ENCODE peak calls at places on chromosomes 1 and 21, in six cellular contexts. Q is astrocyte; T is IMR-90; M is CD4-positive, CD25-positive, alpha-beta regulatory T cell; W is head of caudate nucleus; A is NCI-H524. Y is an unnamed sample.

GRCh38 chr1:205942631-205943159 is 561 bp downstream of the SLC26A9 start:
- DNase-seq in T (no peak), W (no peak), Q (no peak), A (no peak), M (no peak), Y (no peak)

GRCh38 chr1:52631759-52632331 is 1.1 kb upstream of the SHISAL2A start:
- DNase-seq in A (no peak), W (no peak), Q (no peak), M (no peak), T (no peak), Y (no peak)

GRCh38 chr1:10253755-10254154 is 43.4 kb downstream of the KIF1B start:
- DNase-seq in M (no peak), T (peak; percentile 90), W (no peak), Q (peak; percentile 92), A (peak; percentile 96), Y (no peak)

GRCh38 chr1:233065655-233066054 is 115.2 kb downstream of the NTPCR start:
- DNase-seq in A (no peak), W (no peak), T (no peak), M (no peak), Q (no peak), Y (no peak)

GRCh38 chr1:92882817-92883216 is 51.0 kb downstream of the RPL5 start:
- DNase-seq in W (no peak), T (no peak), Q (no peak), A (no peak), M (no peak), Y (no peak)

GRCh38 chr21:27423906-27424595 is 457.2 kb upstream of the ADAMTS5 start:
- DNase-seq in M (no peak), Q (peak; percentile 67), A (no peak), T (peak; percentile 69), W (no peak), Y (no peak)

GRCh38 chr1:151720974-151721787 is at the start of gene RIIAD1:
- DNase-seq in T (no peak), M (peak; percentile 42), A (peak; percentile 16), W (no peak), Q (no peak), Y (no peak)

GRCh38 chr1:231720652-231721325 is 94.2 kb downstream of the DISC1 start:
- DNase-seq in A (no peak), T (no peak), M (no peak), Q (no peak), W (no peak), Y (no peak)

GRCh38 chr21:17506936-17507335 is 5.9 kb upstream of the CXADR start:
- DNase-seq in T (no peak), M (no peak), W (no peak), A (no peak), Q (no peak), Y (no peak)

GRCh38 chr1:69191280-69191679 is 376.4 kb upstream of the LRRC7 start:
- DNase-seq in M (no peak), T (no peak), Q (peak; percentile 22), A (peak; percentile 98), W (no peak), Y (no peak)

GRCh38 chr1:47918257-47918867 is 78.8 kb downstream of the TRABD2B start:
- DNase-seq in W (no peak), A (no peak), Q (no peak), M (no peak), T (no peak), Y (no peak)

GRCh38 chr1:4590766-4591165 is 63.6 kb upstream of the AJAP1 start:
- DNase-seq in M (no peak), T (no peak), Q (no peak), A (no peak), W (no peak), Y (no peak)

GRCh38 chr1:204889681-204890373 is 19.2 kb downstream of the NFASC start:
- DNase-seq in Q (no peak), A (peak; percentile 44), M (no peak), T (no peak), W (no peak), Y (no peak)

GRCh38 chr1:167491586-167492408 is 26.5 kb downstream of the CD247 start:
- DNase-seq in M (no peak), T (no peak), A (no peak), W (no peak), Q (no peak), Y (no peak)

GRCh38 chr1:207218512-207219352 is 102.7 kb upstream of the CD55 start:
- DNase-seq in M (no peak), Q (no peak), A (no peak), T (no peak), W (no peak), Y (no peak)

GRCh38 chr21:27301216-27301615 is 334.3 kb upstream of the ADAMTS5 start:
- DNase-seq in W (no peak), T (peak; percentile 76), A (no peak), M (no peak), Q (peak; percentile 11), Y (no peak)

GRCh38 chr1:226985839-226986463 is 45.9 kb downstream of the COQ8A start:
- DNase-seq in A (no peak), T (no peak), M (no peak), W (no peak), Q (no peak), Y (no peak)

GRCh38 chr1:210301254-210301955 is 27.3 kb upstream of the HHAT start:
- DNase-seq in Q (peak; percentile 45), W (no peak), T (no peak), A (no peak), M (no peak), Y (no peak)